ENCODE peak calls at places on chromosomes 5 and 9, in six cellular contexts. J is sigmoid colon; E is H9; Z is CD8-positive, alpha-beta memory T cell; K is suprapubic skin; A is endodermal cell. C is an unnamed sample. For H3K4me1, the result is how much of the 10 kb centered on the place peaks cover.

GRCh38 chr9:127930298-127931091 is at the start of gene PIP5KL1:
- DNase-seq in J (peak), E (peak), Z (peak), K (peak), A (peak), C (peak)

GRCh38 chr5:78720234-78720985 is 71.8 kb upstream of the LHFPL2 start:
- DNase-seq in J (no peak), E (no peak), Z (no peak), K (no peak), A (peak), C (no peak)

GRCh38 chr5:90866333-90866732 is 307.7 kb downstream of the ADGRV1 start:
- DNase-seq in J (no peak), E (no peak), Z (peak), K (no peak), A (no peak), C (no peak)

GRCh38 chr5:147558826-147559225 is 49.0 kb upstream of the DPYSL3 start:
- DNase-seq in J (peak), E (peak), Z (no peak), K (no peak), A (peak), C (no peak)

GRCh38 chr5:173969167-173970049 is 19.6 kb upstream of the C5orf47 start:
- DNase-seq in J (no peak), E (no peak), Z (no peak), K (no peak), A (peak), C (peak)

GRCh38 chr9:127426756-127427155 is 2.6 kb downstream of the ZNF79 start:
- DNase-seq in J (no peak), E (no peak), Z (peak), K (no peak), A (no peak), C (no peak)

GRCh38 chr9:4371108-4371507 is 71.2 kb upstream of the GLIS3 start:
- DNase-seq in J (no peak), E (no peak), Z (no peak), K (no peak), A (no peak), C (no peak)

GRCh38 chr5:57207681-57208080 is 33.8 kb downstream of the GPBP1 start:
- DNase-seq in J (peak), E (no peak), Z (no peak), K (no peak), A (no peak), C (no peak)

GRCh38 chr9:35605336-35606137 is 475 bp downstream of the TESK1 start:
- DNase-seq in J (peak), E (no peak), Z (peak), K (no peak), A (peak), C (peak)

GRCh38 chr5:32280656-32281081 is 32.1 kb downstream of the MTMR12 start:
- DNase-seq in J (no peak), E (no peak), Z (no peak), K (peak), A (no peak), C (no peak)

GRCh38 chr5:9766581-9766980 is 136.4 kb upstream of the TAS2R1 start:
- DNase-seq in J (no peak), E (no peak), Z (no peak), K (no peak), A (no peak), C (no peak)

GRCh38 chr5:107389130-107389553 is 281.6 kb downstream of the EFNA5 start:
- DNase-seq in J (no peak), E (no peak), Z (peak), K (no peak), A (no peak), C (no peak)

GRCh38 chr9:18568969-18569368 is 95.0 kb downstream of the ADAMTSL1 start:
- DNase-seq in J (no peak), E (no peak), Z (no peak), K (no peak), A (no peak), C (no peak)

GRCh38 chr9:112503170-112503569 is 16.5 kb downstream of the KIAA1958 start:
- DNase-seq in J (no peak), E (no peak), Z (no peak), K (no peak), A (no peak), C (no peak)

GRCh38 chr5:123705741-123706140 is 193.8 kb downstream of the CSNK1G3 start:
- DNase-seq in J (no peak), E (no peak), Z (no peak), K (no peak), A (no peak), C (no peak)

GRCh38 chr5:132225165-132226032 is 2.3 kb downstream of the P4HA2 start:
- DNase-seq in J (peak), E (peak), Z (no peak), K (peak), A (peak), C (peak)
- H3K4me1 ChIP-seq in J (half or more), E (under half), Z (under half), K (half or more), A (under half), C (under half)

DNA sequence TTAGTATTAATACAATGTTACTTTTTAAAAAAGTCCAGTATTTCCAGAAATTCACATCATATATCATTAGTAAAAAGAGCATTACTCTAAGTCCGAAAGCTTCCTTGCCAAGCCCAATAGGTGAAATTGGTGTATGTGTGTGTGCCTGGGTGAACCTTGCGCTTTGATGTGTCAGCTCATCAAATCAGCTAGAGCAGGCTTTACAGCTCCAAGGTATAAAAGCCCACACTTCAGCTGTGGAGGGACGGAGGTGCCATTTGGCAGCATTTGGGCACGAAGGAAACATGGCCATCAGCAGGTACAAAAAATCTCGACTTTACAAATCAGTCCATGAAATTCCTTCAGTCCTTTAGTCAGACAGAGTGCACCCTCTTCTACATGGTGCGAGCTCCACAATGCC is 76.5 kb upstream of the IL7R start:
- DNase-seq in J (no peak), E (no peak), Z (peak), K (no peak), A (no peak), C (no peak)
- H3K4me1 ChIP-seq in J (under half), E (under half), Z (half or more), K (under half), A (under half), C (under half)

DNA sequence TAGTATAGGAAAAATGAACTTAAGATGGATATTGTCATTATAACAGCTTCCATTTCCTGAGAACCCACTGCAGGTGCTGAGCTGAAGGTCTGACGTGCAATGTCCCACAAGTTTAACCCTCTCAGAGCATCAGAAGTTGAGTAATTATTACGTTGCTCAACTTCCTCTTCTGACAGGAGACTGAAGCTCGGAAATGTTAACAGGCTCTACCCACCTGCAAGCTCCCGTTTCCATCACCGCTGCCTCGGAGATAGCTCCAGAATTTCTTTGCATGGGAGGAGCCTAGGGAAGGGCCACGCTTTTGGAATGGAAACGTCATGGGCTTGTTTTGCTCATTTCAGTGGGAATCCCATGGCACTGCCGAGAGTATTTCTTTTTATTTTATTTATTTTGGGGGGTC is 1.0 kb upstream of the NTMT1 start:
- DNase-seq in J (no peak), E (no peak), Z (peak), K (no peak), A (no peak), C (no peak)
- H3K4me1 ChIP-seq in J (under half), E (under half), Z (half or more), K (half or more), A (under half), C (under half)

GRCh38 chr9:107734231-107735014 is 244.9 kb upstream of the KLF4 start:
- DNase-seq in J (peak), E (no peak), Z (no peak), K (no peak), A (no peak), C (peak)
- H3K4me1 ChIP-seq in J (under half), E (under half), Z (under half), K (half or more), A (under half), C (under half)

GRCh38 chr9:21560281-21560745 is 78.2 kb upstream of the IFNE start:
- DNase-seq in J (no peak), E (no peak), Z (no peak), K (no peak), A (no peak), C (no peak)

GRCh38 chr9:21561502-21561901 is 79.4 kb upstream of the IFNE start:
- DNase-seq in J (no peak), E (no peak), Z (no peak), K (no peak), A (no peak), C (no peak)

GRCh38 chr9:21565137-21565536 is 83.0 kb upstream of the IFNE start:
- DNase-seq in J (no peak), E (no peak), Z (no peak), K (no peak), A (no peak), C (no peak)

GRCh38 chr9:21567926-21568325 is 85.8 kb upstream of the IFNE start:
- DNase-seq in J (no peak), E (no peak), Z (no peak), K (no peak), A (no peak), C (no peak)

GRCh38 chr9:21564186-21564585 is 82.1 kb upstream of the IFNE start:
- DNase-seq in J (no peak), E (no peak), Z (no peak), K (no peak), A (no peak), C (no peak)
- H3K4me1 ChIP-seq in J (under half), E (under half), Z (under half), K (under half), A (under half), C (under half)

C was measured in kidney.